ENCODE peak calls at places on chromosome 20, in eight cellular contexts. One of them, this sample, is unnamed. For H3K36me3 and H3K27me3, the result is how much of the 10 kb centered on the place peaks cover.

GRCh38 chr20:33249456-33249855 is 13.7 kb downstream of the BPIFA1 start:
- DNase-seq in body of pancreas: no peak
- DNase-seq in keratinocyte: no peak
- DNase-seq in BJ: no peak
- DNase-seq in mesendoderm: no peak
- DNase-seq in trophoblast cell: no peak
- DNase-seq in astrocyte: no peak
- DNase-seq in tibial artery: peak
- DNase-seq in this sample: no peak

GRCh38 chr20:17518339-17519052 is 12.7 kb downstream of the BFSP1 start:
- DNase-seq in astrocyte: no peak
- DNase-seq in BJ: no peak
- DNase-seq in body of pancreas: no peak
- DNase-seq in trophoblast cell: no peak
- DNase-seq in mesendoderm: peak
- DNase-seq in tibial artery: no peak
- DNase-seq in keratinocyte: no peak
- DNase-seq in this sample: peak

GRCh38 chr20:22577515-22578220 is 6.7 kb downstream of the FOXA2 start:
- DNase-seq in trophoblast cell: no peak
- DNase-seq in astrocyte: no peak
- DNase-seq in keratinocyte: no peak
- DNase-seq in mesendoderm: peak
- DNase-seq in BJ: no peak
- DNase-seq in body of pancreas: peak
- DNase-seq in tibial artery: no peak
- DNase-seq in this sample: peak

GRCh38 chr20:16412896-16413295 is 160.4 kb downstream of the KIF16B start:
- DNase-seq in tibial artery: no peak
- DNase-seq in astrocyte: no peak
- DNase-seq in BJ: peak
- DNase-seq in body of pancreas: no peak
- DNase-seq in keratinocyte: no peak
- DNase-seq in mesendoderm: no peak
- DNase-seq in trophoblast cell: no peak
- DNase-seq in this sample: no peak

GRCh38 chr20:40532103-40532502 is 156.9 kb downstream of the MAFB start:
- DNase-seq in tibial artery: no peak
- DNase-seq in mesendoderm: peak
- DNase-seq in astrocyte: no peak
- DNase-seq in keratinocyte: no peak
- DNase-seq in body of pancreas: no peak
- DNase-seq in BJ: no peak
- DNase-seq in trophoblast cell: no peak
- DNase-seq in this sample: peak

GRCh38 chr20:36468149-36469000 is 72.9 kb upstream of the MYL9 start:
- DNase-seq in BJ: no peak
- DNase-seq in astrocyte: no peak
- DNase-seq in trophoblast cell: no peak
- DNase-seq in tibial artery: peak
- DNase-seq in mesendoderm: no peak
- DNase-seq in keratinocyte: no peak
- DNase-seq in body of pancreas: peak
- DNase-seq in this sample: no peak

GRCh38 chr20:24657211-24657610 is 187.8 kb downstream of the SYNDIG1 start:
- DNase-seq in trophoblast cell: no peak
- DNase-seq in keratinocyte: no peak
- DNase-seq in BJ: no peak
- DNase-seq in body of pancreas: peak
- DNase-seq in tibial artery: peak
- DNase-seq in mesendoderm: no peak
- DNase-seq in astrocyte: peak
- DNase-seq in this sample: no peak

GRCh38 chr20:63977392-63978276 is 1.8 kb downstream of the SAMD10 start:
- DNase-seq in BJ: no peak
- DNase-seq in trophoblast cell: no peak
- DNase-seq in tibial artery: no peak
- DNase-seq in keratinocyte: no peak
- DNase-seq in mesendoderm: no peak
- DNase-seq in astrocyte: peak
- DNase-seq in body of pancreas: no peak
- DNase-seq in this sample: peak

GRCh38 chr20:40797425-40797824 is 108.4 kb upstream of the MAFB start:
- DNase-seq in mesendoderm: peak
- DNase-seq in body of pancreas: no peak
- DNase-seq in astrocyte: no peak
- DNase-seq in keratinocyte: no peak
- DNase-seq in trophoblast cell: no peak
- DNase-seq in BJ: no peak
- DNase-seq in tibial artery: no peak
- DNase-seq in this sample: peak

GRCh38 chr20:3323398-3323797 is 84.1 kb downstream of the DNAAF9 start:
- DNase-seq in mesendoderm: peak
- DNase-seq in trophoblast cell: no peak
- DNase-seq in astrocyte: no peak
- DNase-seq in BJ: no peak
- DNase-seq in tibial artery: no peak
- DNase-seq in body of pancreas: no peak
- DNase-seq in keratinocyte: no peak
- DNase-seq in this sample: no peak

GRCh38 chr20:47878601-47879004 is 93.3 kb upstream of the SULF2 start:
- DNase-seq in tibial artery: no peak
- DNase-seq in BJ: no peak
- DNase-seq in body of pancreas: no peak
- DNase-seq in trophoblast cell: no peak
- DNase-seq in keratinocyte: no peak
- DNase-seq in astrocyte: no peak
- DNase-seq in mesendoderm: no peak
- DNase-seq in this sample: no peak

GRCh38 chr20:1934578-1935573 is 39.7 kb downstream of the SIRPA start:
- DNase-seq in tibial artery: peak
- DNase-seq in mesendoderm: no peak
- DNase-seq in body of pancreas: peak
- DNase-seq in BJ: no peak
- DNase-seq in keratinocyte: peak
- DNase-seq in trophoblast cell: no peak
- DNase-seq in astrocyte: peak
- DNase-seq in this sample: no peak

GRCh38 chr20:46757754-46758678 is 48.6 kb downstream of the SLC2A10 start:
- DNase-seq in BJ: no peak
- DNase-seq in mesendoderm: peak
- DNase-seq in trophoblast cell: peak
- DNase-seq in astrocyte: peak
- DNase-seq in keratinocyte: no peak
- DNase-seq in tibial artery: peak
- DNase-seq in body of pancreas: peak
- DNase-seq in this sample: peak

GRCh38 chr20:13147071-13147961 is 73.8 kb upstream of the ISM1 start:
- DNase-seq in keratinocyte: no peak
- DNase-seq in mesendoderm: peak
- DNase-seq in trophoblast cell: no peak
- DNase-seq in BJ: no peak
- DNase-seq in body of pancreas: no peak
- DNase-seq in astrocyte: no peak
- DNase-seq in tibial artery: no peak
- DNase-seq in this sample: no peak

GRCh38 chr20:63830821-63831593 is at the start of gene ZBTB46:
- DNase-seq in tibial artery: no peak
- DNase-seq in astrocyte: no peak
- DNase-seq in body of pancreas: peak
- DNase-seq in BJ: no peak
- DNase-seq in trophoblast cell: no peak
- DNase-seq in keratinocyte: no peak
- DNase-seq in mesendoderm: peak
- DNase-seq in this sample: peak

GRCh38 chr20:10584319-10584812 is 89.4 kb downstream of the JAG1 start:
- DNase-seq in BJ: no peak
- DNase-seq in trophoblast cell: no peak
- DNase-seq in astrocyte: no peak
- DNase-seq in mesendoderm: no peak
- DNase-seq in body of pancreas: no peak
- DNase-seq in tibial artery: no peak
- DNase-seq in keratinocyte: no peak
- DNase-seq in this sample: no peak

GRCh38 chr20:14820771-14821170 is 483.4 kb upstream of the FLRT3 start:
- DNase-seq in tibial artery: no peak
- DNase-seq in astrocyte: no peak
- DNase-seq in body of pancreas: no peak
- DNase-seq in keratinocyte: no peak
- DNase-seq in trophoblast cell: no peak
- DNase-seq in BJ: no peak
- DNase-seq in mesendoderm: no peak
- DNase-seq in this sample: no peak

GRCh38 chr20:58242824-58243223 is 14.4 kb upstream of the ANKRD60 start:
- DNase-seq in BJ: no peak
- DNase-seq in tibial artery: no peak
- DNase-seq in mesendoderm: no peak
- DNase-seq in keratinocyte: no peak
- DNase-seq in astrocyte: no peak
- DNase-seq in trophoblast cell: no peak
- DNase-seq in body of pancreas: no peak
- DNase-seq in this sample: no peak

GRCh38 chr20:41086402-41087324 is 50.7 kb upstream of the PLCG1 start:
- DNase-seq in mesendoderm: no peak
- DNase-seq in tibial artery: no peak
- DNase-seq in trophoblast cell: peak
- DNase-seq in BJ: no peak
- DNase-seq in keratinocyte: no peak
- DNase-seq in astrocyte: no peak
- DNase-seq in body of pancreas: no peak
- DNase-seq in this sample: no peak

DNA sequence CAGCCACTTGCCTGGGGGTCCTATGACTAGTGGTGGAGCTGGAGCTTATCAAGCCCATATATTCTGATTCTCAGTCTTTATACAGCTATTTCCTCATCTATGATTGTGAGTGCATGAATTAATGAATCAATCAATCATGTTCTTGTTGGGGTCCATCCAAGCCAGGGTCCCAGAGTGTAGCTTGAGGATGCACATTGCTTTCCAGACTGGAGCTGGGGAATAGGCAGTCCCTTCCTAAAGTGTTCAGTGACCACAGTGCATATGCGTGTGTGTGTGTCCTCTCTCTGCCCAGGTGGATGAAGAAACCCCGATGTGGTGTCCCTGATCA is 25.1 kb downstream of the MMP24 start:
- DNase-seq in mesendoderm: no peak
- DNase-seq in body of pancreas: no peak
- DNase-seq in trophoblast cell: no peak
- DNase-seq in astrocyte: no peak
- DNase-seq in BJ: no peak
- DNase-seq in tibial artery: no peak
- DNase-seq in keratinocyte: no peak
- DNase-seq in this sample: no peak
- H3K36me3 ChIP-seq in mesendoderm: under half
- H3K36me3 ChIP-seq in body of pancreas: under half
- H3K36me3 ChIP-seq in trophoblast cell: under half
- H3K36me3 ChIP-seq in astrocyte: under half
- H3K36me3 ChIP-seq in BJ: under half
- H3K36me3 ChIP-seq in tibial artery: under half
- H3K36me3 ChIP-seq in keratinocyte: under half
- H3K36me3 ChIP-seq in this sample: under half

DNA sequence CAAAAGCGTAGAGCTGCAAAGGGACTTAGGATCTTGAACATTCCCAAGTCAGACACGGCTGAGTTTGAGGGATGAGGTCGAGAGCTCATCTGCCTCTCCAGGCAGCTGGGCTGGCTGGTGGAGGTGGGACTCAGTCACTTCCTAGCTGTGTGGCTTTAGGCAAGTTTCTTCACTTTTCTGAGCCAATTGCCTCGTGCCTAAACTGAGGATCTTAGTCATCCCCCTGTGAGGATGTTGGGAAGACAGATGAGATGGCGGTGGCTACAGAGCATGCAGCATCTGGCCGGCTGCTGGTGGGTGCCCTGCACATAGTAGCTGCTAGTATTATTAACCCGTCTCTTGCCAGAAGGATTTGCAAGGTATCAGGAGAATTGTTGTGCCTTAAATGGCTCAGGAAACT is 27.5 kb downstream of the TFAP2C start:
- DNase-seq in trophoblast cell: peak
- DNase-seq in body of pancreas: no peak
- DNase-seq in BJ: no peak
- DNase-seq in astrocyte: no peak
- DNase-seq in tibial artery: no peak
- DNase-seq in mesendoderm: no peak
- DNase-seq in keratinocyte: no peak
- DNase-seq in this sample: no peak
- H3K27me3 ChIP-seq in trophoblast cell: under half
- H3K27me3 ChIP-seq in body of pancreas: under half
- H3K27me3 ChIP-seq in BJ: under half
- H3K27me3 ChIP-seq in astrocyte: under half
- H3K27me3 ChIP-seq in tibial artery: under half
- H3K27me3 ChIP-seq in mesendoderm: under half
- H3K27me3 ChIP-seq in keratinocyte: under half
- H3K27me3 ChIP-seq in this sample: under half

GRCh38 chr20:32215147-32215546 is 7.5 kb downstream of the POFUT1 start:
- DNase-seq in trophoblast cell: no peak
- DNase-seq in mesendoderm: no peak
- DNase-seq in body of pancreas: no peak
- DNase-seq in BJ: no peak
- DNase-seq in tibial artery: no peak
- DNase-seq in astrocyte: no peak
- DNase-seq in keratinocyte: no peak
- DNase-seq in this sample: no peak
- H3K36me3 ChIP-seq in trophoblast cell: half or more
- H3K36me3 ChIP-seq in mesendoderm: under half
- H3K36me3 ChIP-seq in body of pancreas: under half
- H3K36me3 ChIP-seq in BJ: under half
- H3K36me3 ChIP-seq in tibial artery: half or more
- H3K36me3 ChIP-seq in astrocyte: under half
- H3K36me3 ChIP-seq in keratinocyte: under half
- H3K36me3 ChIP-seq in this sample: under half

GRCh38 chr20:53575481-53576194 is 18.0 kb downstream of the ZNF217 start:
- DNase-seq in mesendoderm: no peak
- DNase-seq in body of pancreas: no peak
- DNase-seq in keratinocyte: no peak
- DNase-seq in astrocyte: no peak
- DNase-seq in BJ: no peak
- DNase-seq in trophoblast cell: no peak
- DNase-seq in tibial artery: no peak
- DNase-seq in this sample: no peak

GRCh38 chr20:53576195-53576580 is 17.5 kb downstream of the ZNF217 start:
- DNase-seq in astrocyte: no peak
- DNase-seq in mesendoderm: no peak
- DNase-seq in BJ: no peak
- DNase-seq in trophoblast cell: no peak
- DNase-seq in body of pancreas: no peak
- DNase-seq in keratinocyte: no peak
- DNase-seq in tibial artery: no peak
- DNase-seq in this sample: no peak

GRCh38 chr20:53576586-53577318 is 16.9 kb downstream of the ZNF217 start:
- DNase-seq in mesendoderm: no peak
- DNase-seq in keratinocyte: no peak
- DNase-seq in body of pancreas: no peak
- DNase-seq in astrocyte: no peak
- DNase-seq in BJ: no peak
- DNase-seq in tibial artery: no peak
- DNase-seq in trophoblast cell: no peak
- DNase-seq in this sample: no peak

GRCh38 chr20:53574259-53574789 is 19.3 kb downstream of the ZNF217 start:
- DNase-seq in keratinocyte: no peak
- DNase-seq in tibial artery: no peak
- DNase-seq in astrocyte: no peak
- DNase-seq in trophoblast cell: no peak
- DNase-seq in BJ: no peak
- DNase-seq in body of pancreas: no peak
- DNase-seq in mesendoderm: no peak
- DNase-seq in this sample: no peak

GRCh38 chr20:53574819-53575218 is 18.8 kb downstream of the ZNF217 start:
- DNase-seq in trophoblast cell: no peak
- DNase-seq in body of pancreas: no peak
- DNase-seq in tibial artery: no peak
- DNase-seq in astrocyte: no peak
- DNase-seq in mesendoderm: no peak
- DNase-seq in keratinocyte: no peak
- DNase-seq in BJ: no peak
- DNase-seq in this sample: no peak
- H3K27me3 ChIP-seq in trophoblast cell: under half
- H3K27me3 ChIP-seq in body of pancreas: under half
- H3K27me3 ChIP-seq in tibial artery: under half
- H3K27me3 ChIP-seq in astrocyte: under half
- H3K27me3 ChIP-seq in mesendoderm: under half
- H3K27me3 ChIP-seq in keratinocyte: under half
- H3K27me3 ChIP-seq in BJ: under half
- H3K27me3 ChIP-seq in this sample: under half

This sample was measured in H7.